ENCODE peak calls at places on chromosome 21, in six cellular contexts. One of them, this sample, is unnamed.

GRCh38 chr21:33543505-33544129 is 779 bp downstream of the SON start:
- DNase-seq in AG09319: no peak
- DNase-seq in stimulated activated CD4-positive, alpha-beta T cell treated with anti-CD3 and anti-CD28 coated beads, Interleukin-15, amount 100 ng/mL, for 48 hours: peak; percentile 74
- DNase-seq in memory B cell: no peak
- DNase-seq in GM04503: no peak
- DNase-seq in occipital lobe: no peak
- DNase-seq in this sample: no peak

GRCh38 chr21:41895643-41896493 is 16.7 kb upstream of the PRDM15 start:
- DNase-seq in stimulated activated CD4-positive, alpha-beta T cell treated with anti-CD3 and anti-CD28 coated beads, Interleukin-15, amount 100 ng/mL, for 48 hours: peak; percentile 27
- DNase-seq in memory B cell: peak; percentile 11
- DNase-seq in AG09319: no peak
- DNase-seq in occipital lobe: no peak
- DNase-seq in GM04503: no peak
- DNase-seq in this sample: peak; percentile 41

GRCh38 chr21:42043201-42043895 is 27.8 kb upstream of the UMODL1 start:
- DNase-seq in occipital lobe: no peak
- DNase-seq in memory B cell: no peak
- DNase-seq in AG09319: no peak
- DNase-seq in GM04503: no peak
- DNase-seq in stimulated activated CD4-positive, alpha-beta T cell treated with anti-CD3 and anti-CD28 coated beads, Interleukin-15, amount 100 ng/mL, for 48 hours: no peak
- DNase-seq in this sample: no peak

GRCh38 chr21:42918291-42918690 is 7.1 kb downstream of the ERVH48-1 start:
- DNase-seq in stimulated activated CD4-positive, alpha-beta T cell treated with anti-CD3 and anti-CD28 coated beads, Interleukin-15, amount 100 ng/mL, for 48 hours: no peak
- DNase-seq in memory B cell: no peak
- DNase-seq in occipital lobe: no peak
- DNase-seq in GM04503: no peak
- DNase-seq in AG09319: no peak
- DNase-seq in this sample: no peak

GRCh38 chr21:46116846-46117585 is 19.1 kb downstream of the COL6A2 start:
- DNase-seq in stimulated activated CD4-positive, alpha-beta T cell treated with anti-CD3 and anti-CD28 coated beads, Interleukin-15, amount 100 ng/mL, for 48 hours: no peak
- DNase-seq in memory B cell: no peak
- DNase-seq in AG09319: no peak
- DNase-seq in occipital lobe: no peak
- DNase-seq in GM04503: no peak
- DNase-seq in this sample: no peak

GRCh38 chr21:42471206-42471605 is 24.8 kb downstream of the RSPH1 start:
- DNase-seq in memory B cell: no peak
- DNase-seq in stimulated activated CD4-positive, alpha-beta T cell treated with anti-CD3 and anti-CD28 coated beads, Interleukin-15, amount 100 ng/mL, for 48 hours: no peak
- DNase-seq in AG09319: no peak
- DNase-seq in GM04503: no peak
- DNase-seq in occipital lobe: no peak
- DNase-seq in this sample: no peak

GRCh38 chr21:45136927-45137611 is 62.7 kb downstream of the ADARB1 start:
- DNase-seq in AG09319: peak; percentile 63
- DNase-seq in memory B cell: peak; percentile 53
- DNase-seq in stimulated activated CD4-positive, alpha-beta T cell treated with anti-CD3 and anti-CD28 coated beads, Interleukin-15, amount 100 ng/mL, for 48 hours: peak; percentile 61
- DNase-seq in occipital lobe: peak; percentile 59
- DNase-seq in GM04503: peak; percentile 66
- DNase-seq in this sample: peak; percentile 69

GRCh38 chr21:37032877-37033471 is 26.5 kb downstream of the RIPPLY3 start:
- DNase-seq in stimulated activated CD4-positive, alpha-beta T cell treated with anti-CD3 and anti-CD28 coated beads, Interleukin-15, amount 100 ng/mL, for 48 hours: no peak
- DNase-seq in AG09319: no peak
- DNase-seq in memory B cell: no peak
- DNase-seq in GM04503: peak; percentile 25
- DNase-seq in occipital lobe: no peak
- DNase-seq in this sample: peak; percentile 52

GRCh38 chr21:32392299-32392879 is 423 bp downstream of the URB1 start:
- DNase-seq in GM04503: no peak
- DNase-seq in occipital lobe: no peak
- DNase-seq in stimulated activated CD4-positive, alpha-beta T cell treated with anti-CD3 and anti-CD28 coated beads, Interleukin-15, amount 100 ng/mL, for 48 hours: no peak
- DNase-seq in memory B cell: no peak
- DNase-seq in AG09319: no peak
- DNase-seq in this sample: no peak

GRCh38 chr21:42568377-42568776 is 54.7 kb downstream of the SLC37A1 start:
- DNase-seq in occipital lobe: no peak
- DNase-seq in memory B cell: no peak
- DNase-seq in stimulated activated CD4-positive, alpha-beta T cell treated with anti-CD3 and anti-CD28 coated beads, Interleukin-15, amount 100 ng/mL, for 48 hours: no peak
- DNase-seq in AG09319: no peak
- DNase-seq in GM04503: no peak
- DNase-seq in this sample: no peak

GRCh38 chr21:45154511-45155508 is 80.4 kb downstream of the ADARB1 start:
- DNase-seq in GM04503: peak; percentile 55
- DNase-seq in memory B cell: no peak
- DNase-seq in occipital lobe: no peak
- DNase-seq in AG09319: no peak
- DNase-seq in stimulated activated CD4-positive, alpha-beta T cell treated with anti-CD3 and anti-CD28 coated beads, Interleukin-15, amount 100 ng/mL, for 48 hours: no peak
- DNase-seq in this sample: no peak

GRCh38 chr21:44427241-44428120 is 27.8 kb upstream of the LRRC3 start:
- DNase-seq in memory B cell: no peak
- DNase-seq in occipital lobe: no peak
- DNase-seq in AG09319: no peak
- DNase-seq in stimulated activated CD4-positive, alpha-beta T cell treated with anti-CD3 and anti-CD28 coated beads, Interleukin-15, amount 100 ng/mL, for 48 hours: no peak
- DNase-seq in GM04503: no peak
- DNase-seq in this sample: no peak

GRCh38 chr21:44011123-44011773 is 861 bp upstream of the TRAPPC10 start:
- DNase-seq in GM04503: no peak
- DNase-seq in stimulated activated CD4-positive, alpha-beta T cell treated with anti-CD3 and anti-CD28 coated beads, Interleukin-15, amount 100 ng/mL, for 48 hours: no peak
- DNase-seq in occipital lobe: no peak
- DNase-seq in memory B cell: no peak
- DNase-seq in AG09319: no peak
- DNase-seq in this sample: no peak

GRCh38 chr21:33951276-33952178 is 35.9 kb upstream of the ATP5PO start:
- DNase-seq in GM04503: no peak
- DNase-seq in memory B cell: no peak
- DNase-seq in stimulated activated CD4-positive, alpha-beta T cell treated with anti-CD3 and anti-CD28 coated beads, Interleukin-15, amount 100 ng/mL, for 48 hours: no peak
- DNase-seq in occipital lobe: no peak
- DNase-seq in AG09319: no peak
- DNase-seq in this sample: peak; percentile 69

GRCh38 chr21:25329227-25329626 is 278.1 kb downstream of the MRPL39 start:
- DNase-seq in AG09319: peak; percentile 67
- DNase-seq in GM04503: peak; percentile 78
- DNase-seq in stimulated activated CD4-positive, alpha-beta T cell treated with anti-CD3 and anti-CD28 coated beads, Interleukin-15, amount 100 ng/mL, for 48 hours: no peak
- DNase-seq in occipital lobe: no peak
- DNase-seq in memory B cell: no peak
- DNase-seq in this sample: peak; percentile 39

This sample was measured in stromal cell of bone marrow.